ENCODE peak calls at places on chromosomes 13 and 19, in six cellular contexts. O is astrocyte; N is osteoblast; P is iPS DF 6.9; G is DND-41; W is naive thymus-derived CD4-positive, alpha-beta T cell. V is an unnamed sample. For H3K36me3 and H3K4me1, the result is how much of the 10 kb centered on the place peaks cover.

GRCh38 chr13:79098603-79099002 is 307.5 kb downstream of the RBM26 start:
- DNase-seq in O (no peak), N (no peak), P (no peak), W (no peak), G (no peak), V (no peak)

GRCh38 chr13:100541882-100542545 is 46.6 kb downstream of the GGACT start:
- DNase-seq in W (no peak), P (no peak), O (no peak), N (no peak), G (no peak), V (no peak)

GRCh38 chr19:13155472-13156284 is 5.5 kb downstream of the IER2 start:
- DNase-seq in N (peak), W (peak), P (no peak), O (peak), G (peak), V (peak)

GRCh38 chr19:42452590-42452989 is 9.8 kb upstream of the CXCL17 start:
- DNase-seq in N (no peak), G (no peak), W (no peak), O (no peak), P (no peak), V (no peak)

GRCh38 chr13:50810998-50811397 is 32.5 kb downstream of the DLEU7 start:
- DNase-seq in P (no peak), W (no peak), G (no peak), O (no peak), N (no peak), V (no peak)

GRCh38 chr13:79533781-79534400 is 52.9 kb downstream of the NDFIP2 start:
- DNase-seq in N (peak), G (no peak), P (no peak), W (no peak), O (peak), V (no peak)

GRCh38 chr19:38266981-38267597 is 2.7 kb downstream of the SPINT2 start:
- DNase-seq in O (peak), N (peak), G (no peak), P (no peak), W (no peak), V (no peak)

GRCh38 chr13:94210826-94211225 is 268.7 kb downstream of the DCT start:
- DNase-seq in N (no peak), O (no peak), G (no peak), W (no peak), P (no peak), V (no peak)

GRCh38 chr13:101703838-101704237 is 251.4 kb downstream of the ITGBL1 start:
- DNase-seq in P (no peak), N (no peak), O (no peak), W (no peak), G (peak), V (no peak)

GRCh38 chr19:19062454-19063182 is 1.2 kb upstream of the SLC25A42 start:
- DNase-seq in P (no peak), G (peak), W (no peak), O (peak), N (peak), V (peak)

GRCh38 chr13:42392706-42393572 is 121.0 kb downstream of the AKAP11 start:
- DNase-seq in W (peak), P (no peak), N (peak), O (peak), G (peak), V (no peak)

GRCh38 chr19:21604941-21605548 is 99.6 kb downstream of the ZNF429 start:
- DNase-seq in G (no peak), O (peak), P (no peak), N (peak), W (no peak), V (no peak)
- H3K4me3 ChIP-seq in G (peak), O (peak), P (no peak), N (peak), W (peak), V (peak)

GRCh38 chr19:49831592-49831991 is 13.5 kb downstream of the MED25 start:
- DNase-seq in G (no peak), N (peak), W (no peak), O (no peak), P (no peak), V (no peak)
- H3K36me3 ChIP-seq in G (half or more), N (under half), W (under half), O (under half), P (under half), V (under half)

GRCh38 chr19:15276620-15277019 is 44.4 kb upstream of the EPHX3 start:
- DNase-seq in W (no peak), P (no peak), G (no peak), O (no peak), N (peak), V (no peak)

GRCh38 chr19:15282311-15282705 is 50.0 kb downstream of the BRD4 start:
- DNase-seq in P (no peak), W (no peak), G (no peak), N (no peak), O (no peak), V (no peak)

GRCh38 chr19:15280048-15280725 is 47.9 kb upstream of the EPHX3 start:
- DNase-seq in W (no peak), G (no peak), O (no peak), P (no peak), N (no peak), V (peak)

GRCh38 chr19:15280915-15281683 is 48.9 kb upstream of the EPHX3 start:
- DNase-seq in G (no peak), W (no peak), O (peak), P (no peak), N (peak), V (peak)

GRCh38 chr19:15279326-15279904 is 47.2 kb upstream of the EPHX3 start:
- DNase-seq in G (no peak), N (no peak), W (no peak), P (no peak), O (no peak), V (no peak)
- H3K4me1 ChIP-seq in G (under half), N (half or more), W (half or more), P (under half), O (under half), V (half or more)

GRCh38 chr19:39384839-39385568 is 5.9 kb downstream of the PAF1 start:
- DNase-seq in G (no peak), P (no peak), O (no peak), W (no peak), N (peak), V (no peak)
- H3K4me3 ChIP-seq in G (no peak), P (no peak), O (no peak), W (no peak), N (no peak), V (no peak)

DNA sequence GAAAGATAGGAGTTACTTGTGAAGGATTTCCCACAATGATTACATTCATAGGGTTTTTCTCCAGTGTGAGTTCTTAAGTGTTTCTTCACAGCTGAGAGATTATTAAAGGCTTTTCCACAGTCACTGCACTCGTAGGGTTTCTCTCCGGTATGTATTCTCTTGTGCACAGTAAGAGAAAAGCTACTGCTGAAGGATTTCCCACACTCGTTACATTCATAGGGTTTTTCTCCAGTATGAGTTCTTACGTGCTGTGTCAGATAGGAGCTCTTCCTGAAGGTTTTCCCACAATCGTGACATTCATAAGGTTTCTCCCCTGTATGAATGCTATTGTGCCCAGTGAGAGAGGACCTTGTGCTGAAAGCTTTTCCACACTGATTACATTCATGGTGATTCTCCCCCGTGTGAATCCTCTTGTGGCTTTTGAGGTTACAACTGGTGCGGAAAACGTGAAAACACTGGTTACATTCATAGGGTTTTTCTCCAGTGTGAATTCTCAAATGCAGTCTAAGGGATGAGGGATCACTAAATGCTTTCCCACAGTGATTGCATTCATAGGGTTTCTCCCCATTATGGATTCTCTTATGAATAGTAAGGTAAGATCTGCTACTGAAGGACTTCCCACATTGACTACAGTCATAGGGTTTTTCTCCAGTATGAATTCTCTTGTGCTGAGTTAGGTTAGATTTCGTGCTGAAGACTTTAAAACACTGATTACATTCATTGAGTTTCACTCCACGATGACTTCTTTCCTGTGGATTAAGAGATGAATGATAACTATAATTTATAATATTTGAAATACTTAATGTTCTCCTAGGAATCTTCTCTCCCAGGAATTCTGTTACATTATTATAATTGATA is 20.6 kb downstream of the ZNF558 start:
- DNase-seq in O (peak), W (no peak), N (no peak), G (no peak), P (no peak), V (no peak)
- H3K36me3 ChIP-seq in O (under half), W (under half), N (half or more), G (half or more), P (under half), V (half or more)

GRCh38 chr19:40414536-40415535 is 1.7 kb upstream of the PRX start:
- DNase-seq in O (no peak), N (peak), G (no peak), P (no peak), W (no peak), V (no peak)

GRCh38 chr19:40411958-40412499 is 1.1 kb downstream of the PRX start:
- DNase-seq in W (no peak), P (no peak), O (no peak), G (no peak), N (peak), V (no peak)

GRCh38 chr19:40412866-40413265 is 312 bp downstream of the PRX start:
- DNase-seq in W (no peak), N (no peak), P (no peak), O (no peak), G (no peak), V (no peak)

GRCh38 chr19:40411125-40411842 is 1.9 kb downstream of the PRX start:
- DNase-seq in O (no peak), P (no peak), N (peak), W (no peak), G (no peak), V (no peak)

DNA sequence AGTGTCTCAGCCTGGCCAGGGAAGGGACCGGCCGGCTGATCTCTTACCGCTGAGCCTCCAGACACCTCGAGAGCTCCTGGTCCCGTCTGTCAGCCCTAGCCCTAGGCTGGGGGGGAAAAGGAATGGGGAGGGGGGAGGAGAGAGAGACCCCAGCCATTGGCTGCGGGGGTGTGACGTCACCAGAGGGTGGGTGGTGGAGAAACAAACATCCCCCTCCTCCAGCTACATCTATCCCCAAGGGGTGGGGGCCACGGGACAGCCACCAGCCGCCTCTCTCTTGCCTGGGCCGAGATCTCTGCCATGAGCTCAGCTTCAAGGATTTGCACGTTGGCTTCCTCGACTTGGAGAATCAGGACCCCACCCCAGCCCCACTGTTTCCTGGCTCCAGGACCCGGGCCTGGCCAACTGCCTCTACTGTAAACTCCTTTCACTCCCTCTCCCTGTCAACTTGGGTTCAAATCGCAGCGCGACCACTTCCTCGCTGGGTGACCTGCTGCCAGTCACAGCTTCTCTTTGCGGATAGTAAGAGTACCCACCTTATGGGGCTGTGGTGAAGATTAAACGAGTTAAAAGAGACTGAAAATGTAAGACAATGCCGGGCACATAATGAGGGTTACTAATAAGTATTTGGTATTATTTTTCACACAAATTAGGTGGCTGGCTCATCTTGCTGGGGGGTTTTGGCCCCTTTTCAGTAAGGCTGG is at the start of gene PRX:
- DNase-seq in O (no peak), P (no peak), N (peak), G (no peak), W (no peak), V (peak)
- H3K4me1 ChIP-seq in O (under half), P (under half), N (under half), G (under half), W (under half), V (under half)

DNA sequence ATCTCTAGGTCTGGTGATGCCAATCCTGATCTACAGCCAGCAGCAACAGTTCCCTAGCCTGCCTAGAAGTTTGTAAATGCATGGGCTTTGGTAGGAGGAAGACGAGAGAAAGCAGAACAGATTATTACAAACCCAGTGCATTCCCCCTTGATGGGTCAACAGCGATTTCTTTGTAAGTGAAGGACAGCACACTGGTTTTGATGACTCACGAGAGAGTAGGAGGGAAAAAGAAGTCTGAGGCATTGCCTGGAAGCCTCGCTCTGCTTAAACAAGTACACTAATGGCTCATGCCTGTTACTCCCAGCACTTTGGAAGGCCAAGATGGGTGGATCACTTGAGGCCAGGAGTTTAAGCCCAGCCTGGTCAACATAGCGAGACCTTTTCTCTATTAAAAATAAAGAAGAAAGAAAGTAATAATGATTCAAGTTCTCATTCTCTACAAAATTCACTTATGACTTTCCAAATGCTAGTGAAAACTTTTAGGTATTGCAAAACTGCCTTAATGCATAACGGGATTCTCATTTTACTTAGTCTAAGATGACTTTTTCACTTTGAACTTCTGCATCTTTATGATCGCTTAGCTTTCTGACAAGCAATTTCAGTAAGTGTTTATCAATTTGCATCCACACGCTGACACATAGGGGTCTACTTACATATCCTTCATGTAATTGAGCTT is 47.7 kb upstream of the USPL1 start:
- DNase-seq in W (no peak), G (no peak), O (peak), N (peak), P (no peak), V (no peak)
- H3K4me3 ChIP-seq in W (no peak), G (no peak), O (no peak), N (peak), P (no peak), V (no peak)

DNA sequence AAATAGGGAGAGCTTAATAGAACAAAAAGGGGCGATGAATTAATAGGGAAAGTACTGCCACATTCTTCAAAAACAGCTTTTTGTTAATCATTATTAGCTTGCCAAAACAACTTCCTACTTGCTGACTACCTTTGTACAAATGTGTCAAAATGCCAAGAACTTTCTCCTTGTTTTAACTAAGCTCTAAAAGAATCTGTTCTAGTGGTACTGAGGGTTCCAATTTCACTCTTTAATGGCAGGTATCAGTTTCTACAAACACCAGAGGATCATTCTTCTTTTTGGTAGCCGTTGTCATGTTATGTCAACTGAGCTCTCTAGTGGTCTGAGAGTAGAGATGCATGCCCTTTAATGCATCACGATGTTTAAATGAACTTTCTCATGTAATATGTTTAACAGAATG is 29.4 kb upstream of the FBXL3 start:
- DNase-seq in W (no peak), G (no peak), O (no peak), N (no peak), P (no peak), V (no peak)
- H3K36me3 ChIP-seq in W (under half), G (half or more), O (under half), N (half or more), P (under half), V (under half)

GRCh38 chr19:45097450-45097775 is 4.4 kb downstream of the PPP1R37 start:
- DNase-seq in N (no peak), P (no peak), G (no peak), O (no peak), W (no peak), V (no peak)

GRCh38 chr19:45095496-45096413 is 2.8 kb downstream of the PPP1R37 start:
- DNase-seq in O (no peak), P (no peak), N (no peak), G (no peak), W (no peak), V (no peak)

GRCh38 chr19:45097776-45098520 is 5.0 kb downstream of the PPP1R37 start:
- DNase-seq in O (peak), G (no peak), N (peak), P (no peak), W (no peak), V (peak)

GRCh38 chr19:45094707-45095106 is 1.7 kb downstream of the PPP1R37 start:
- DNase-seq in W (no peak), N (no peak), O (no peak), P (no peak), G (no peak), V (no peak)

GRCh38 chr19:45096700-45097099 is 3.7 kb downstream of the PPP1R37 start:
- DNase-seq in W (no peak), P (no peak), G (no peak), O (no peak), N (no peak), V (no peak)
- H3K4me1 ChIP-seq in W (under half), P (under half), G (half or more), O (under half), N (under half), V (under half)

GRCh38 chr13:30408319-30409101 is 13.8 kb upstream of the UBE2L5 start:
- DNase-seq in W (peak), P (peak), N (peak), G (no peak), O (peak), V (no peak)
- H3K4me3 ChIP-seq in W (peak), P (no peak), N (peak), G (no peak), O (peak), V (no peak)

V was measured in SJCRH30.